ENCODE peak calls at places on chromosomes 5 and 9, in six cellular contexts. One of them, this sample, is unnamed.

GRCh38 chr5:1204693-1205242 is 3.4 kb downstream of the SLC6A19 start:
- DNase-seq in stimulated activated effector memory CD8-positive, alpha-beta T cell treated with anti-CD3 and anti-CD28 coated beads, Interleukin-12 subunit alpha, Interleukin-12 subunit beta, amount 100 ng/mL, for 72 hours: no peak
- DNase-seq in epithelial cell of esophagus: peak; percentile 2
- DNase-seq in stimulated activated CD8-positive, alpha-beta memory T cell treated with anti-CD3 and anti-CD28 coated beads, Interleukin-2, amount 100 ng/mL, for 48 hours: no peak
- DNase-seq in kidney epithelial cell: no peak
- DNase-seq in suprapubic skin: no peak
- DNase-seq in this sample: no peak

GRCh38 chr5:177446184-177447065 is at the start of gene PRR7:
- DNase-seq in suprapubic skin: peak; percentile 76
- DNase-seq in epithelial cell of esophagus: peak; percentile 67
- DNase-seq in stimulated activated effector memory CD8-positive, alpha-beta T cell treated with anti-CD3 and anti-CD28 coated beads, Interleukin-12 subunit alpha, Interleukin-12 subunit beta, amount 100 ng/mL, for 72 hours: peak; percentile 57
- DNase-seq in kidney epithelial cell: no peak
- DNase-seq in stimulated activated CD8-positive, alpha-beta memory T cell treated with anti-CD3 and anti-CD28 coated beads, Interleukin-2, amount 100 ng/mL, for 48 hours: peak; percentile 59
- DNase-seq in this sample: no peak

GRCh38 chr5:173746050-173746449 is 129.6 kb upstream of the BOD1 start:
- DNase-seq in stimulated activated effector memory CD8-positive, alpha-beta T cell treated with anti-CD3 and anti-CD28 coated beads, Interleukin-12 subunit alpha, Interleukin-12 subunit beta, amount 100 ng/mL, for 72 hours: no peak
- DNase-seq in kidney epithelial cell: no peak
- DNase-seq in epithelial cell of esophagus: peak; percentile 51
- DNase-seq in suprapubic skin: no peak
- DNase-seq in stimulated activated CD8-positive, alpha-beta memory T cell treated with anti-CD3 and anti-CD28 coated beads, Interleukin-2, amount 100 ng/mL, for 48 hours: no peak
- DNase-seq in this sample: no peak

GRCh38 chr5:113719549-113719948 is 206.1 kb downstream of the YTHDC2 start:
- DNase-seq in stimulated activated effector memory CD8-positive, alpha-beta T cell treated with anti-CD3 and anti-CD28 coated beads, Interleukin-12 subunit alpha, Interleukin-12 subunit beta, amount 100 ng/mL, for 72 hours: no peak
- DNase-seq in stimulated activated CD8-positive, alpha-beta memory T cell treated with anti-CD3 and anti-CD28 coated beads, Interleukin-2, amount 100 ng/mL, for 48 hours: no peak
- DNase-seq in kidney epithelial cell: no peak
- DNase-seq in epithelial cell of esophagus: no peak
- DNase-seq in suprapubic skin: no peak
- DNase-seq in this sample: no peak

GRCh38 chr5:149123211-149123610 is 18.1 kb upstream of the ABLIM3 start:
- DNase-seq in suprapubic skin: no peak
- DNase-seq in stimulated activated CD8-positive, alpha-beta memory T cell treated with anti-CD3 and anti-CD28 coated beads, Interleukin-2, amount 100 ng/mL, for 48 hours: no peak
- DNase-seq in epithelial cell of esophagus: no peak
- DNase-seq in stimulated activated effector memory CD8-positive, alpha-beta T cell treated with anti-CD3 and anti-CD28 coated beads, Interleukin-12 subunit alpha, Interleukin-12 subunit beta, amount 100 ng/mL, for 72 hours: no peak
- DNase-seq in kidney epithelial cell: no peak
- DNase-seq in this sample: no peak

GRCh38 chr9:135218331-135219225 is 131.1 kb downstream of the OLFM1 start:
- DNase-seq in suprapubic skin: peak; percentile 29
- DNase-seq in stimulated activated CD8-positive, alpha-beta memory T cell treated with anti-CD3 and anti-CD28 coated beads, Interleukin-2, amount 100 ng/mL, for 48 hours: no peak
- DNase-seq in kidney epithelial cell: no peak
- DNase-seq in epithelial cell of esophagus: no peak
- DNase-seq in stimulated activated effector memory CD8-positive, alpha-beta T cell treated with anti-CD3 and anti-CD28 coated beads, Interleukin-12 subunit alpha, Interleukin-12 subunit beta, amount 100 ng/mL, for 72 hours: no peak
- DNase-seq in this sample: no peak

GRCh38 chr5:9196403-9197224 is 349.3 kb downstream of the SEMA5A start:
- DNase-seq in stimulated activated effector memory CD8-positive, alpha-beta T cell treated with anti-CD3 and anti-CD28 coated beads, Interleukin-12 subunit alpha, Interleukin-12 subunit beta, amount 100 ng/mL, for 72 hours: no peak
- DNase-seq in suprapubic skin: no peak
- DNase-seq in stimulated activated CD8-positive, alpha-beta memory T cell treated with anti-CD3 and anti-CD28 coated beads, Interleukin-2, amount 100 ng/mL, for 48 hours: no peak
- DNase-seq in epithelial cell of esophagus: peak; percentile 88
- DNase-seq in kidney epithelial cell: no peak
- DNase-seq in this sample: peak; percentile 89

GRCh38 chr5:60972225-60972624 is 27.2 kb downstream of the NDUFAF2 start:
- DNase-seq in stimulated activated effector memory CD8-positive, alpha-beta T cell treated with anti-CD3 and anti-CD28 coated beads, Interleukin-12 subunit alpha, Interleukin-12 subunit beta, amount 100 ng/mL, for 72 hours: no peak
- DNase-seq in suprapubic skin: no peak
- DNase-seq in stimulated activated CD8-positive, alpha-beta memory T cell treated with anti-CD3 and anti-CD28 coated beads, Interleukin-2, amount 100 ng/mL, for 48 hours: peak; percentile 18
- DNase-seq in kidney epithelial cell: no peak
- DNase-seq in epithelial cell of esophagus: peak; percentile 29
- DNase-seq in this sample: no peak

GRCh38 chr9:83707518-83707767 is 315 bp downstream of the UBQLN1 start:
- DNase-seq in stimulated activated effector memory CD8-positive, alpha-beta T cell treated with anti-CD3 and anti-CD28 coated beads, Interleukin-12 subunit alpha, Interleukin-12 subunit beta, amount 100 ng/mL, for 72 hours: no peak
- DNase-seq in epithelial cell of esophagus: peak; percentile 87
- DNase-seq in kidney epithelial cell: peak; percentile 29
- DNase-seq in suprapubic skin: peak; percentile 91
- DNase-seq in stimulated activated CD8-positive, alpha-beta memory T cell treated with anti-CD3 and anti-CD28 coated beads, Interleukin-2, amount 100 ng/mL, for 48 hours: peak; percentile 65
- DNase-seq in this sample: no peak

GRCh38 chr5:139134906-139135305 is 63.3 kb downstream of the SIL1 start:
- DNase-seq in epithelial cell of esophagus: peak; percentile 15
- DNase-seq in kidney epithelial cell: no peak
- DNase-seq in stimulated activated CD8-positive, alpha-beta memory T cell treated with anti-CD3 and anti-CD28 coated beads, Interleukin-2, amount 100 ng/mL, for 48 hours: no peak
- DNase-seq in suprapubic skin: no peak
- DNase-seq in stimulated activated effector memory CD8-positive, alpha-beta T cell treated with anti-CD3 and anti-CD28 coated beads, Interleukin-12 subunit alpha, Interleukin-12 subunit beta, amount 100 ng/mL, for 72 hours: no peak
- DNase-seq in this sample: no peak

GRCh38 chr5:53934126-53934856 is 373.9 kb downstream of the NDUFS4 start:
- DNase-seq in suprapubic skin: no peak
- DNase-seq in epithelial cell of esophagus: peak; percentile 18
- DNase-seq in kidney epithelial cell: no peak
- DNase-seq in stimulated activated effector memory CD8-positive, alpha-beta T cell treated with anti-CD3 and anti-CD28 coated beads, Interleukin-12 subunit alpha, Interleukin-12 subunit beta, amount 100 ng/mL, for 72 hours: no peak
- DNase-seq in stimulated activated CD8-positive, alpha-beta memory T cell treated with anti-CD3 and anti-CD28 coated beads, Interleukin-2, amount 100 ng/mL, for 48 hours: no peak
- DNase-seq in this sample: no peak

This sample was measured in non-pigmented ciliary epithelial cell.